ENCODE peak calls at places on chromosomes 5 and 9, in seven cellular contexts. J, H, P, A, S, B and M are unnamed samples. For H3K27me3 and H3K9me3, the result is how much of the 10 kb centered on the place peaks cover.

GRCh38 chr5:14816999-14817761 is 54.4 kb downstream of the ANKH start:
- DNase-seq in A (no peak), S (no peak), H (no peak), J (peak), P (no peak), B (peak), M (peak)

GRCh38 chr5:179261301-179262125 is 83.7 kb downstream of the ADAMTS2 start:
- DNase-seq in H (peak), B (peak), J (no peak), S (peak), P (peak), A (peak), M (no peak)

GRCh38 chr5:87900419-87900818 is 368.2 kb downstream of the TMEM161B start:
- DNase-seq in S (no peak), B (no peak), H (no peak), P (no peak), J (no peak), A (no peak), M (no peak)

GRCh38 chr5:141603912-141604311 is 14.9 kb downstream of the DIAPH1 start:
- DNase-seq in A (no peak), P (no peak), B (no peak), S (no peak), H (no peak), J (no peak), M (no peak)

GRCh38 chr9:104740596-104740995 is 6.9 kb upstream of the NIPSNAP3A start:
- DNase-seq in P (no peak), H (no peak), B (peak), J (no peak), A (no peak), S (no peak), M (no peak)

GRCh38 chr5:168314735-168315411 is 23.4 kb downstream of the WWC1 start:
- DNase-seq in J (peak), A (no peak), B (peak), H (peak), S (no peak), P (peak), M (no peak)

GRCh38 chr5:96391921-96392320 is 41.1 kb downstream of the PCSK1 start:
- DNase-seq in P (no peak), A (no peak), J (no peak), B (no peak), S (no peak), H (no peak), M (no peak)

GRCh38 chr5:36029914-36030313 is 36.8 kb downstream of the UGT3A2 start:
- DNase-seq in B (no peak), S (no peak), J (no peak), P (no peak), A (no peak), H (no peak), M (no peak)

GRCh38 chr5:126972062-126972895 is 58.1 kb downstream of the MARCHF3 start:
- DNase-seq in H (no peak), J (no peak), P (no peak), S (no peak), A (no peak), B (no peak), M (no peak)

GRCh38 chr9:108186996-108187395 is 668.8 kb downstream of the ACTL7B start:
- DNase-seq in J (no peak), H (peak), P (no peak), S (no peak), B (peak), A (no peak), M (peak)

GRCh38 chr5:125554355-125554754 is 807.9 kb upstream of the ZNF608 start:
- DNase-seq in B (no peak), P (no peak), J (no peak), S (no peak), H (no peak), A (no peak), M (no peak)

GRCh38 chr5:137207023-137207760 is 291.9 kb downstream of the SPOCK1 start:
- DNase-seq in S (no peak), A (no peak), H (no peak), J (no peak), B (no peak), P (no peak), M (no peak)

DNA sequence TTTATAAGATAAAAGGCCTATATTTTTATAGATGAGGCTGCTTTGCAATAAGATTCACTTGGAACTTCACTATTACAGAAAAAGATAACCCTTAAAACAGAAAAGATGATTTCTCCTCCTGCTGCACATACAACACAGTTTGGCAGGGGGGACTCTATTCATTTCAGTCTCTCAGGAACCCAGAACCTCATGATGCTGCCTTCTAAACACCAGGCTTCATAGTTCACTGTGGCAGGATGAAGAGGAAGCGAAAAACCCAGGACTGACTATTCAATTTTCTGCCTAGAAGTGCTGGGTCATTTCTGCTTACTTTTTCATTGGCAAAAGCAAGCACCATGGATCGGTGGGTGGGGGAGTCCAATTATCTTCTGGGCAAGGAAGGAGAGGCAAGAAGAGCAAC is 179.5 kb downstream of the NTRK2 start:
- DNase-seq in B (no peak), P (no peak), H (no peak), J (no peak), A (no peak), S (no peak), M (no peak)
- H3K4me3 ChIP-seq in B (no peak), P (no peak), H (no peak), J (no peak), A (no peak), S (no peak), M (no peak)

GRCh38 chr9:89172398-89172797 is 6.2 kb downstream of the SHC3 start:
- DNase-seq in S (no peak), J (no peak), P (no peak), H (no peak), A (no peak), B (no peak), M (no peak)
- H3K27me3 ChIP-seq in S (under half), J (under half), P (under half), H (under half), A (under half), B (under half), M (under half)

GRCh38 chr5:158380661-158381060 is 521.7 kb upstream of the CLINT1 start:
- DNase-seq in S (no peak), H (no peak), J (no peak), A (no peak), B (no peak), P (no peak), M (no peak)
- H3K9me3 ChIP-seq in S (under half), H (under half), J (under half), A (under half), B (under half), P (under half), M (under half)

GRCh38 chr5:148842161-148842560 is 15.8 kb downstream of the ADRB2 start:
- DNase-seq in H (no peak), A (no peak), J (no peak), P (no peak), S (no peak), B (no peak), M (no peak)

GRCh38 chr5:148838357-148838756 is 11.9 kb downstream of the ADRB2 start:
- DNase-seq in P (no peak), J (no peak), A (no peak), B (no peak), S (no peak), H (no peak), M (no peak)

GRCh38 chr5:148840531-148840930 is 14.1 kb downstream of the ADRB2 start:
- DNase-seq in H (no peak), A (no peak), B (peak), S (no peak), P (no peak), J (no peak), M (no peak)

GRCh38 chr5:148841519-148841918 is 15.1 kb downstream of the ADRB2 start:
- DNase-seq in J (no peak), B (no peak), S (no peak), H (no peak), P (no peak), A (no peak), M (no peak)

GRCh38 chr5:148839960-148840359 is 13.5 kb downstream of the ADRB2 start:
- DNase-seq in S (no peak), J (no peak), H (no peak), A (no peak), B (peak), P (no peak), M (no peak)
- H3K4me3 ChIP-seq in S (no peak), J (no peak), H (no peak), A (no peak), B (no peak), P (no peak), M (no peak)

DNA sequence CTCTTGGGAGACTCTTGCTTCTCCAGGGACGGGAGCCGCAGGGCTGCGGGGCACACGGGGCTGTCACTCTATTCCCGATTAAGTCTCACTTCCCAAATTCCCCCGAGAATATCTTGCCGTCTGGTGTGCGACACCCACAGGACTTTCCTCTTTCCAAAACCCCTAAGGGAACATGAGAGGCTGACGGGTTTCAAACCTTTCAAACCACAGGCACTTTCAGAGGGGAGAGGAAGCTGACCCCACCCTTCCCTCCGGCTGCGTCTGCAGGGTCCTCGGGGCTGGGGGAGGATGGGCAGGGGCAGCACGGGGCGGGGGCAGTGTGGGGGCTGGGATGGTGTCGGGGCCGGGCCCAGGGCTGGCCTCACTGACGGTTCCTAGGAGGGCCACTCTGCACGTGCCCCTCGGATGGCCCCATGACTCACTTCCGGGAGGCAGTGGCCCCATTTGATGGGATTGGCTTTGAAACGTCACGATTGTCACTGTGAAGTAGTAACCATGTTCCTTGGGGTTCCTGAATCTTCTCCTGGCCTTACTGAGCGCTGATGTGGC is 38.2 kb downstream of the SLC9A3 start:
- DNase-seq in J (no peak), P (no peak), A (no peak), S (peak), B (no peak), H (no peak), M (no peak)
- H3K27me3 ChIP-seq in J (under half), P (half or more), A (under half), S (under half), B (under half), H (under half), M (under half)

GRCh38 chr9:97560851-97561250 is 59.4 kb downstream of the TMOD1 start:
- DNase-seq in J (no peak), P (no peak), S (no peak), A (no peak), H (no peak), B (no peak), M (no peak)
- H3K9me3 ChIP-seq in J (under half), P (under half), S (under half), A (under half), H (under half), B (under half), M (under half)

DNA sequence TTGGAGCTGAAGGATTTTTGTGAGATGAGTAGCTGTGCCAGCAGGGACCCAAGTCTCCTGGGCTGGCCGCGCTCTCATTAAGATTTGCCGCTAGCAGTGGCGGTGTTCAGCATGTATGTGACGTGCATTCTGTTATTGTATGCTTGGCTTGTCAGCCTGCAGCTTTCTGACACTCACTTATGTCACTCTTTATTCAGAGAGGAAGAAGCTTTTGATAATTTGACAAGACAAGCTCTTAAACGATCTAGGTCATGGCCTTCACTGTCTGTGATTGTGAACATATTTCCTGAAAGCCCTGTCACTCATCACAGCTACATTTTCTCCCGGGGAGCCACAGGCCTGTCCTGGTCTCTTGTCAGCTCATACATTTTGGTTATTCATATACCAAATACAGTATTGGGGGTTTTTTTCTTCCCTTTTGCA is 98.2 kb upstream of the GRHPR start:
- DNase-seq in H (no peak), B (peak), J (no peak), S (no peak), A (peak), P (no peak), M (no peak)
- H3K4me3 ChIP-seq in H (no peak), B (no peak), J (no peak), S (no peak), A (no peak), P (no peak), M (no peak)

GRCh38 chr5:172564187-172564586 is 76.9 kb upstream of the NEURL1B start:
- DNase-seq in J (peak), H (peak), A (no peak), P (no peak), B (no peak), S (no peak), M (no peak)

GRCh38 chr5:172564883-172565282 is 76.2 kb upstream of the NEURL1B start:
- DNase-seq in P (no peak), S (no peak), H (no peak), B (no peak), J (no peak), A (no peak), M (no peak)

GRCh38 chr5:172567294-172567693 is 73.8 kb upstream of the NEURL1B start:
- DNase-seq in H (no peak), S (peak), J (no peak), A (no peak), P (no peak), B (no peak), M (no peak)

GRCh38 chr5:172565931-172566665 is 75.0 kb upstream of the NEURL1B start:
- DNase-seq in S (no peak), A (no peak), P (no peak), J (no peak), B (no peak), H (no peak), M (no peak)

GRCh38 chr5:172565455-172565854 is 75.6 kb upstream of the NEURL1B start:
- DNase-seq in S (no peak), J (no peak), P (no peak), B (no peak), H (no peak), A (no peak), M (no peak)
- H3K27me3 ChIP-seq in S (under half), J (under half), P (under half), B (half or more), H (under half), A (under half), M (under half)